ENCODE peak calls at places on chromosomes 6 and 20, in five cellular contexts. D is GM23338, O is astrocyte of the spinal cord, B is IMR-90, G is HCT116. W is an unnamed sample.

GRCh38 chr6:13377054-13377758 is 48.9 kb upstream of the TBC1D7 start:
- DNase-seq in G (no peak), D (no peak), O (no peak), B (no peak), W (no peak)

GRCh38 chr6:20441921-20442320 is 40.2 kb downstream of the E2F3 start:
- DNase-seq in B (no peak), D (no peak), O (no peak), G (no peak), W (no peak)

GRCh38 chr20:34262488-34263288 is 21.5 kb downstream of the ASIP start:
- DNase-seq in B (peak; percentile 59), G (no peak), O (peak; percentile 38), D (no peak), W (no peak)

GRCh38 chr6:135002229-135002844 is 52.3 kb downstream of the HBS1L start:
- DNase-seq in B (peak; percentile 40), G (peak; percentile 4), D (peak; percentile 40), O (peak; percentile 22), W (no peak)

GRCh38 chr6:37338745-37339255 is 15.0 kb upstream of the RNF8 start:
- DNase-seq in B (no peak), G (no peak), D (no peak), O (no peak), W (no peak)

GRCh38 chr6:167225903-167226508 is 65.1 kb upstream of the UNC93A start:
- DNase-seq in B (no peak), D (peak; percentile 51), G (no peak), O (no peak), W (no peak)

GRCh38 chr20:46951840-46952497 is 57.3 kb downstream of the EYA2 start:
- DNase-seq in B (peak; percentile 51), O (peak; percentile 24), D (peak; percentile 46), G (no peak), W (no peak)

GRCh38 chr20:53829706-53830521 is 236.3 kb upstream of the ZNF217 start:
- DNase-seq in D (no peak), B (peak; percentile 51), O (peak; percentile 52), G (no peak), W (no peak)

GRCh38 chr6:153275997-153276396 is 144.9 kb upstream of the RGS17 start:
- DNase-seq in G (no peak), B (no peak), D (no peak), O (no peak), W (no peak)

GRCh38 chr6:40755749-40756452 is 168.7 kb upstream of the LRFN2 start:
- DNase-seq in O (peak; percentile 34), G (no peak), D (no peak), B (peak; percentile 44), W (no peak)

GRCh38 chr6:125867483-125867935 is 76.7 kb downstream of the NCOA7 start:
- DNase-seq in D (peak; percentile 94), B (peak; percentile 84), G (peak; percentile 47), O (peak; percentile 80), W (no peak)

GRCh38 chr6:16338577-16339262 is 100.3 kb downstream of the GMPR start:
- DNase-seq in G (no peak), O (peak; percentile 98), D (peak; percentile 59), B (peak; percentile 100), W (peak; percentile 30)

GRCh38 chr6:112434896-112435295 is 87.8 kb downstream of the RFPL4B start:
- DNase-seq in D (no peak), G (no peak), B (no peak), O (no peak), W (no peak)

GRCh38 chr6:112433457-112433856 is 86.3 kb downstream of the RFPL4B start:
- DNase-seq in G (no peak), D (no peak), B (no peak), O (no peak), W (no peak)

GRCh38 chr6:112439416-112439815 is 92.3 kb downstream of the RFPL4B start:
- DNase-seq in D (no peak), B (no peak), G (no peak), O (no peak), W (no peak)

GRCh38 chr6:112439010-112439409 is 91.9 kb downstream of the RFPL4B start:
- DNase-seq in O (no peak), G (no peak), B (no peak), D (no peak), W (no peak)

GRCh38 chr6:112437053-112437452 is 89.9 kb downstream of the RFPL4B start:
- DNase-seq in G (no peak), D (no peak), O (no peak), B (no peak), W (no peak)
- TF ChIP-seq CTCF in G (no peak), D (no peak), O (no peak), B (no peak), W (no peak)

GRCh38 chr6:27279513-27280063 is 32.1 kb downstream of the PRSS16 start:
- DNase-seq in B (no peak), G (no peak), D (peak; percentile 63), O (no peak), W (no peak)

GRCh38 chr6:27280540-27281000 is 31.5 kb downstream of the POM121L2 start:
- DNase-seq in D (peak; percentile 65), B (no peak), O (no peak), G (peak; percentile 35), W (no peak)

GRCh38 chr6:27281105-27281539 is 31.0 kb downstream of the POM121L2 start:
- DNase-seq in O (no peak), D (no peak), G (peak; percentile 35), B (no peak), W (no peak)

GRCh38 chr6:27280064-27280539 is 32.0 kb downstream of the POM121L2 start:
- DNase-seq in B (peak; percentile 53), O (peak; percentile 56), G (peak; percentile 45), D (peak; percentile 82), W (peak; percentile 31)

DNA sequence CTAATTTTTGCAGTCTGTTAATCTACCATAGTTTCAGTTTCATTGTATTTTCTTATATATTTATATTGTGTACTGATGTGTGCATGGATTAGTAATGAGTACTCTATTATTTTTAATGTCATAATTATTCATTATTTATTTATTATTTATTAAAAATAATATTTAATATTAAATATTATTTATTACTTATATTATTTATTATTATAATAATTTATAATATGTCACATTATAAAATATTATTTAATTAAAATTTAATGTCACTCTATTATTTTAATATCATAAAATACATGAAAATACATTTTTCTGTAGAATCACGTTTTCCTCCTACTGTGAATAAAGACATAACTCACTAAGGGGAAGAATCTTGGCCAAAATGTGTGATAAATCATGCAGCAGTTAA is 30.5 kb downstream of the POM121L2 start:
- DNase-seq in D (no peak), G (no peak), O (no peak), B (no peak), W (no peak)
- H3K4me3 ChIP-seq in D (peak overlapping the region; percentile 76), G (peak overlapping the region; percentile 54), O (no peak overlapping the region), B (no peak overlapping the region), W (no peak overlapping the region)

GRCh38 chr20:8757146-8757545 is 311.7 kb upstream of the PLCB4 start:
- DNase-seq in G (no peak), O (peak; percentile 71), B (peak; percentile 85), D (no peak), W (no peak)
- TF ChIP-seq CTCF in G (no peak), O (no peak), B (no peak), D (no peak), W (no peak)

DNA sequence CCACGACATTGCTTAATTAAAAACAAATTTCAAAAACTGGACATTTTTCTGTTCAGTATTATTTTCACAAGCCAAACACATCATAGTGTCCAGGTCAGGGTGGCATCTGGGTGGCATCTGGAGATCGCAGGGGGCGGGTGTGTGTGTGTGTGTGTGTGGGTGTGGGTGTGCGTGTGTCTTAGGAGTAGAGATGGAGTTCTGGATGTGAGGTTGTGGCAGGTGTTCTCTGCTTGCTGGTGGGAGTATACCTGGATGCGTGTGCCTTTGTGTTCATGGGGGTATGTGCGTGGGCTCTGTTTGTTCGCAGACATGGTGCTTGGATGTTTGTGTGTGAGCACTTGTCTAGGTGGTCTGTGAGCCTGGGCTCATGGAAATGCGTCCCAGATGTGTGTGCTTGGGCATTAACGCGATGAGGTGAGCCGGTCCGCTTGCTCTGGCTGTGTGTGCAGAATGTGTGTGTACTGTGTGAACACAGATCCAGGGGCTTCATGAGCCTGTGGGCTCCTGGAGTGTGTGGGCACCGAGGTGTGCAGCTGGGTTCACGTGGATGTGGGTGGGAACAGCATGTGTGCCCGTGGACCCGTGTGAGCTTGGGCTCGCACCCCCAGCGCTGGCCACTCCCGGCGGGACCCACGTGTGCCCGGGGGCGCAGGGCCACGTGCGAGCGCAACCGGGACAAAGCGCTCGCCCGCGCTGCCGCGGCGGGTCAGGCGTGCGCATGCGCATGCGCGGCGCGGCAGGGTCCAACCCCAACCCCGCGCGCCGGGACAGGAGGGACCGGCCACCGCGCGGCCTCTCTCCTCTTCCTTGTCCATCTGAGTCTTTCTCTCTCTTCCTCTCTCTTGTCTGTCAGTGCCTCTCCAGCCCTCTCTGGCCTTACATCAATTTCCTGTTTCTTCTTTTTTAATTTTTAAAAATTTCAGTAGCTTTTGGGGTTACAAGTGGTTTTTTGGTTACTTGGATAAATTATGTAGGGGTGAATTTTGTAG is 60.4 kb downstream of the SRC start:
- DNase-seq in O (no peak), D (peak; percentile 73), B (peak; percentile 28), G (no peak), W (peak; percentile 38)
- H3K4me3 ChIP-seq in O (peak overlapping the region; percentile 21), D (peak overlapping the region; percentile 44), B (peak overlapping the region; percentile 26), G (peak overlapping the region; percentile 41), W (no peak overlapping the region)

GRCh38 chr6:157669747-157670216 is 153.3 kb upstream of the SNX9 start:
- DNase-seq in O (peak; percentile 73), D (peak; percentile 70), B (peak; percentile 71), G (no peak), W (peak; percentile 49)
- TF ChIP-seq CTCF in O (peak; percentile 23), D (peak; percentile 25), B (peak; percentile 29), G (no peak), W (no peak)

W was measured in body of pancreas.